ENCODE peak calls at places on chromosomes 11 and 22, in seven cellular contexts. T is thoracic aorta, N is heart right ventricle, D is transverse colon, Y is choroid plexus epithelial cell, H is lower lobe of right lung, X is GM12864. K is an unnamed sample.

GRCh38 chr11:100719362-100719761 is 32.3 kb downstream of the ARHGAP42 start:
- DNase-seq in D (no peak), Y (peak), H (no peak), N (peak), X (no peak), T (no peak), K (peak)

GRCh38 chr22:38788016-38788415 is 5.9 kb downstream of the DNAL4 start:
- DNase-seq in X (no peak), N (peak), D (no peak), T (no peak), Y (peak), H (no peak), K (peak)

GRCh38 chr11:128608732-128609131 is 21.4 kb upstream of the ETS1 start:
- DNase-seq in Y (no peak), T (no peak), X (no peak), N (no peak), H (no peak), D (no peak), K (no peak)

GRCh38 chr11:115739121-115739520 is 234.9 kb upstream of the CADM1 start:
- DNase-seq in X (no peak), T (no peak), N (no peak), D (no peak), Y (no peak), H (no peak), K (no peak)

GRCh38 chr22:44439356-44440223 is 58.4 kb downstream of the RTL6 start:
- DNase-seq in Y (no peak), X (no peak), T (no peak), H (no peak), N (no peak), D (no peak), K (no peak)

GRCh38 chr11:59765068-59765770 is 10.0 kb downstream of the STX3 start:
- DNase-seq in H (no peak), T (no peak), X (no peak), D (peak), N (no peak), Y (no peak), K (no peak)

GRCh38 chr22:34430386-34430785 is 510.1 kb upstream of the LARGE1 start:
- DNase-seq in N (no peak), X (no peak), Y (no peak), H (no peak), T (no peak), D (no peak), K (no peak)

GRCh38 chr11:69419662-69420061 is 61.8 kb upstream of the LINC01488 start:
- DNase-seq in D (no peak), Y (no peak), T (no peak), X (no peak), H (no peak), N (no peak), K (no peak)

GRCh38 chr22:45966320-45966891 is 10.6 kb downstream of the WNT7B start:
- DNase-seq in Y (no peak), T (no peak), X (no peak), D (no peak), N (no peak), H (no peak), K (no peak)

GRCh38 chr11:14288189-14288935 is 70.6 kb downstream of the RRAS2 start:
- DNase-seq in H (no peak), X (no peak), T (no peak), N (no peak), Y (peak), D (no peak), K (peak)

GRCh38 chr22:25119609-25120008 is 80.0 kb upstream of the CRYBB3 start:
- DNase-seq in X (no peak), Y (no peak), T (no peak), N (no peak), H (no peak), D (no peak), K (no peak)

GRCh38 chr11:101748572-101748971 is 164.8 kb upstream of the TRPC6 start:
- DNase-seq in Y (peak), T (no peak), X (no peak), H (no peak), D (no peak), N (no peak), K (no peak)

DNA sequence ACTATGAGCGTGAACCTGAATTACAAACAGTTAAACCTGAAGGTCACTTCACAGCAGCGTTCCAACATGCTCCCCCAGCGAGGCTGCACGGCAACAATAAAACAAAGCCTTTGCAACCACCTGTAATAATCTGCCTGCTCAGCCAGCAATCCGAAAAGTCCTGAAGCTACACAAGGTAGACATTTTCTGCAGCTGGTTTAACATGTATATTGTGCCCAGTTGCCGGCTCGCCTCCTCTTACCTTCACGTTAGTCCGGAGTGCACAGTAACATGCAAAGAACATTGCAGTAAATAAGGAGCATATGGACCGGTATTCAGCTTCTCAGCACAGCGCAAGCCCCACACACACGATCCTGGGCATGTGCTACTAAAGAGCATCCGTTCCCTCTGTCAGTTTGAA is 704.3 kb downstream of the DLG2 start:
- DNase-seq in N (no peak), Y (peak), T (no peak), X (no peak), H (no peak), D (peak), K (no peak)
- H3K4me3 ChIP-seq in N (peak), Y (peak), T (peak), X (no peak), H (no peak), D (no peak), K (no peak)

GRCh38 chr22:49917997-49918910 is at the start of the genes ALG12 and CRELD2:
- DNase-seq in X (peak), N (peak), T (peak), H (peak), D (peak), Y (peak), K (peak)
- TF ChIP-seq CTCF in X (no peak), N (no peak), T (no peak), H (no peak), D (no peak), Y (no peak), K (no peak)

DNA sequence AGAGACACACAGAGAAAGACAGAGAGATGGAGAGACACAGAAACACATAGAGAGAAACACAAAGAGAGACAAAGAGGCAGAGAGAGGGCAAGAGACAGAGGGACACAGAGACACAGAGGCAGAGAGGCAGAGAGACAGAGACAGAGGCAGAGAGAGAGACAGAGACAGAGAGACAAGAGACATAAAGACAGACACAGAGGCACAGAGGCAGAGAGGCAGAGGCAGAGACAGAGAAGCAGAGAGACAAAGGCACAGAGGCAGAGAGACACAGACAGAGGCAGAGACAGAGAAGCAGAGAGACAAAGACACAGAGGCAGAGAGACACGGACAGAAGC is 6.3 kb downstream of the TNNI2 start:
- DNase-seq in Y (no peak), T (no peak), D (no peak), N (no peak), H (no peak), X (no peak), K (no peak)
- H3K4me3 ChIP-seq in Y (no peak), T (no peak), D (no peak), N (no peak), H (peak), X (no peak), K (no peak)

GRCh38 chr11:119729581-119730346 is 764 bp upstream of the NECTIN1 start:
- DNase-seq in X (no peak), Y (peak), H (peak), N (peak), T (peak), D (peak), K (no peak)
- TF ChIP-seq CTCF in X (no peak), Y (no peak), H (peak), N (no peak), T (no peak), D (peak), K (no peak)

K was measured in astrocyte of the spinal cord.